ENCODE peak calls at places on chromosomes 7 and 10, in six cellular contexts. A, X, J, G, S and Q are unnamed samples.

GRCh38 chr7:70325509-70326101 is 727.3 kb downstream of the AUTS2 start:
- DNase-seq in J (no peak), X (peak), G (no peak), S (no peak), A (peak), Q (no peak)

GRCh38 chr7:92727755-92728154 is 108.6 kb downstream of the CDK6 start:
- DNase-seq in S (no peak), A (no peak), G (no peak), X (peak), J (no peak), Q (no peak)

GRCh38 chr10:91582063-91582673 is 50.7 kb downstream of the PPP1R3C start:
- DNase-seq in X (no peak), J (no peak), S (no peak), A (no peak), G (no peak), Q (no peak)

GRCh38 chr7:66903360-66904062 is 17.5 kb upstream of the TMEM248 start:
- DNase-seq in A (no peak), S (no peak), X (no peak), J (no peak), G (no peak), Q (no peak)

GRCh38 chr10:52485486-52485885 is 171.4 kb downstream of the DKK1 start:
- DNase-seq in A (no peak), J (no peak), S (no peak), G (no peak), X (peak), Q (no peak)

GRCh38 chr10:86347856-86348255 is 18.7 kb downstream of the GRID1 start:
- DNase-seq in S (no peak), A (peak), G (no peak), J (no peak), X (no peak), Q (no peak)

GRCh38 chr7:45461014-45461413 is 113.2 kb upstream of the ADCY1 start:
- DNase-seq in J (no peak), S (no peak), G (no peak), X (no peak), A (no peak), Q (no peak)

GRCh38 chr7:37089972-37090371 is 358.7 kb downstream of the ELMO1 start:
- DNase-seq in G (no peak), J (no peak), X (peak), S (no peak), A (no peak), Q (no peak)

GRCh38 chr10:29177266-29177832 is 111.5 kb upstream of the LYZL1 start:
- DNase-seq in A (no peak), G (no peak), J (no peak), X (no peak), S (no peak), Q (no peak)

GRCh38 chr10:132480356-132480755 is 57.2 kb upstream of the INPP5A start:
- DNase-seq in J (no peak), A (no peak), G (no peak), X (no peak), S (no peak), Q (no peak)

GRCh38 chr10:48470893-48471805 is 133.7 kb downstream of the ARHGAP22 start:
- DNase-seq in J (no peak), G (no peak), A (no peak), X (peak), S (no peak), Q (peak)

GRCh38 chr7:75905785-75906604 is 9.0 kb upstream of the POR start:
- DNase-seq in J (no peak), G (peak), A (peak), X (peak), S (no peak), Q (peak)

DNA sequence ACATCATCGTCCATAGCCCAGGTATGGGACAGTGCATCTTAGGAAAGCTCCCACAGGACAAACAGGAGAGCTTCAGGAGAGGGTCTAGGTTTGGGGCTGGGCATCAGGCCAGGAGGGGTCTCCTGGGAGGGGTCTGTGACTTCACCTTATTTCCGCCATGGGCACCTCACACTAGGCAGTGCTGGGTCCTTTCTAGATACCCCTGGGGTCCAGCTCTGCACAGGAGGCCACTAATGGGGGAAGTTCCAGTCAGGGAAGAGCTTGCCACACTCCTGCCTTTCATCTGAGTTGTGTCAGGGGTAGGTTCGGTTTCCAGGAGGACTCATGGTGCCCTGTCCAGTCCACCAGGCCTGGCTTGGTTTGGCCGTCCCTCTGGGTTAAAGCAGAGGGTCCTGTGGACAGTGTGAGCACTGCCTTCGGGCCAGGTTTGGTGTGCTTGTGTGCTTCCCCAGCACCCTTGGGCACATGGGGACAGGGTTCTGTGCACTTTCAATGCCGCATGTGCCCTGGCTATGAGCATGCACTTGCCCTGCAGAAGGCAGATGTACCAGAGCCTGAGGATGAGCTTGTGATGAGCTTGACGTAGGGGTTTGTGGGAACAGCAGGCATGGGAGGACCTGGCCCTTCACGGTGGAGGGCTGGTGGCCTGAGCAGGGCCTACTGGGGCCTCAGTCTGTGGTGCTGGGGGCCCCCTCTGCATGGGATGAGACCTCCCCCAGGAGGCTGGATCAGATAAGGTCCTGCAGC is 377.7 kb upstream of the NUPR2 start:
- DNase-seq in G (no peak), S (no peak), A (no peak), X (no peak), J (no peak), Q (no peak)
- TF ChIP-seq CTCF in G (no peak), S (no peak), A (no peak), X (no peak), J (no peak), Q (no peak)

GRCh38 chr7:78037603-78038002 is 239.0 kb downstream of the PHTF2 start:
- DNase-seq in X (no peak), J (no peak), A (no peak), G (no peak), S (no peak), Q (no peak)
- TF ChIP-seq CTCF in X (no peak), J (no peak), A (no peak), G (no peak), S (no peak), Q (no peak)

GRCh38 chr10:32446701-32447406 is 914 bp downstream of the CCDC7 start:
- DNase-seq in A (no peak), S (no peak), J (no peak), X (peak), G (no peak), Q (no peak)

GRCh38 chr10:32445036-32445435 is 904 bp upstream of the CCDC7 start:
- DNase-seq in S (no peak), A (no peak), J (no peak), X (no peak), G (no peak), Q (no peak)

GRCh38 chr10:32445740-32446615 is at the start of gene CCDC7:
- DNase-seq in S (peak), A (peak), X (peak), G (peak), J (peak), Q (peak)
- TF ChIP-seq CTCF in S (peak), A (peak), X (peak), G (peak), J (peak), Q (peak)

GRCh38 chr7:80918909-80919721 is at the start of gene SEMA3C:
- DNase-seq in G (peak), A (peak), J (peak), X (peak), S (peak), Q (peak)
- TF ChIP-seq CTCF in G (no peak), A (no peak), J (peak), X (peak), S (peak), Q (no peak)

DNA sequence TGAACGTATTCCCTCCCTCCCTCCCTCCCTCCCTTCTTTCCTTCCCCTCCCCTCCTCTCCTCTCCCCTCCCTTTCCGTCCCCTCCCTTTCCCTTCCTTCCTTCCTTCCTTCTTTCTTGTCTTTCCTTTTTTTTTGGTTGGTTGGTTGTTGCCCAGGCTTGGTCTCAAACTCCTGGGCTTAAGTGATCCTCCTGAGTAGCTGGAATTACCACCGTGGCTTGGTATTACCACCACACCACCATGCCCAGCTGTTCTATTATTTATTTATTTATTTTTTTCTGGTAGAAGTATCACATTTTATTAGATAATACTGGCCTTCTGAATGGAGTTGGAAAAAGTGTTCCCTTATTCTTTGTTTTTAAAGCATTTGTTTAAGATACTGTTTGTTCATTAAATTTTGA is 95.9 kb downstream of the PHF14 start:
- DNase-seq in J (no peak), G (no peak), X (no peak), A (no peak), S (no peak), Q (no peak)
- TF ChIP-seq CTCF in J (no peak), G (no peak), X (no peak), A (no peak), S (no peak), Q (no peak)

DNA sequence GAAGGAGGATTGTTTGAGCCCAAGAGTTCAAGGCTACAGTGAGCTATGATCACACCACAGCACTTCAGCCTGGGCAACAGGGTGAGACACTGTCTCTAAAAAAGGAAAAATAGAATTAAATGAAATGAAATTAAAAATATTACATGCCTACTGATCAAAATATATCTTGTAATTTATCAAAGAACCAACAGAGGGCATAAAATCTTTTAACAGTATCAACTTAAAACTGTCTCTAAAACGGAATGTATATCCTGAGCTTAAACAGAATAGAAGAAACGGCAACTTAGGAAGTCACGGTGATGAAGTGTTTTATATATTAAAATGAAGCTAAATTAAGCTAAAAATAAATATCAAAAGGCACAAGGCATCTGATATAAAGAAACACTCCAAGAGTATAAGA is 78.8 kb downstream of the MTPAP start:
- DNase-seq in A (no peak), J (no peak), X (peak), S (no peak), G (no peak), Q (no peak)
- TF ChIP-seq CTCF in A (peak), J (no peak), X (peak), S (peak), G (peak), Q (no peak)

DNA sequence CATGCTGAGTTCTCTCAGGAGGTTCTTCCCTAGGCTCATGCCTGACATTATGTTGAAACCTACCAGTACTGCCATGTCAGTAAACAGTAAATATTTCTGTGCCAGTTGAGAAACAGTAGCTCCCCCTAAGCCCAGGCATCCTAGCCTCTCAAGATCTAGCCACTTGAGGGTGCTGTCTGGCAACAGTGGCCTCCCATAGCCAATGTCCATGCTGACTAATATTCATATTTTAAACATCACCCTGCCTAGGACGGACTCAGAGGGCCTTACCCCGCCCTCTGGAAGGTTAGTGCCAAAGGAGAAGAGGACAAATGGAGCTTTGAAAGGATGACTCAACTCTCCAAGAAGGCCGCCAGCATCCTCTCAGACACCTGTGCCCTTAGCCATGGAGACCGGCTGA is 7.7 kb downstream of the ACSM6 start:
- DNase-seq in S (no peak), X (peak), J (no peak), A (no peak), G (no peak), Q (no peak)
- TF ChIP-seq CTCF in S (peak), X (peak), J (peak), A (no peak), G (no peak), Q (no peak)